ENCODE peak calls at places on chromosomes 3 and 15, in nine cellular contexts. T, C, P, R, Y, M, S, O and V are unnamed samples.

GRCh38 chr3:128584412-128585020 is 66.1 kb downstream of the RPN1 start:
- DNase-seq in Y (peak; percentile 63), S (no peak), P (no peak), R (peak; percentile 82), O (peak; percentile 87), T (peak; percentile 72), M (peak; percentile 64), C (peak; percentile 47), V (peak; percentile 40)

GRCh38 chr15:84886211-84886983 is 1.9 kb downstream of the SLC28A1 start:
- DNase-seq in O (peak; percentile 53), T (no peak), Y (no peak), C (no peak), R (no peak), M (no peak), P (no peak), S (no peak), V (no peak)

GRCh38 chr3:38493019-38493418 is 3.1 kb upstream of the EXOG start:
- DNase-seq in S (no peak), M (no peak), Y (no peak), P (no peak), T (no peak), R (peak; percentile 19), C (no peak), O (peak; percentile 45), V (no peak)

GRCh38 chr3:195438371-195438770 is 4.4 kb downstream of the ACAP2 start:
- DNase-seq in P (peak; percentile 50), M (no peak), Y (no peak), S (no peak), O (peak; percentile 83), T (peak; percentile 47), C (no peak), R (no peak), V (no peak)

GRCh38 chr3:18559323-18559972 is 134.3 kb upstream of the SATB1 start:
- DNase-seq in O (peak; percentile 56), Y (no peak), T (no peak), C (peak; percentile 8), S (peak; percentile 9), R (peak; percentile 4), P (no peak), M (peak; percentile 34), V (peak; percentile 28)

GRCh38 chr3:142298626-142299025 is 73.2 kb upstream of the GK5 start:
- DNase-seq in Y (no peak), C (no peak), T (no peak), M (no peak), P (no peak), R (no peak), S (no peak), O (no peak), V (no peak)

GRCh38 chr15:70566047-70566835 is 197.1 kb downstream of the UACA start:
- DNase-seq in P (no peak), R (no peak), T (no peak), M (no peak), O (no peak), C (no peak), S (no peak), Y (no peak), V (no peak)

GRCh38 chr15:45594322-45594721 is 7.1 kb downstream of the BLOC1S6 start:
- DNase-seq in Y (no peak), M (no peak), O (peak; percentile 25), T (no peak), C (no peak), P (no peak), R (no peak), S (no peak), V (no peak)

GRCh38 chr3:160331127-160331937 is 67.7 kb downstream of the IFT80 start:
- DNase-seq in T (no peak), R (peak; percentile 83), S (no peak), C (no peak), P (peak; percentile 51), Y (no peak), O (peak; percentile 76), M (no peak), V (no peak)

GRCh38 chr3:32591960-32592462 is 21.4 kb upstream of the DYNC1LI1 start:
- DNase-seq in R (no peak), M (no peak), Y (no peak), S (no peak), O (no peak), C (no peak), P (no peak), T (peak; percentile 33), V (no peak)

GRCh38 chr3:50251220-50251619 is 15.2 kb downstream of the GNAI2 start:
- DNase-seq in T (no peak), R (peak; percentile 94), S (no peak), C (no peak), P (peak; percentile 85), Y (no peak), M (no peak), O (peak; percentile 92), V (no peak)

GRCh38 chr3:195556390-195556789 is 13.3 kb upstream of the PPP1R2 start:
- DNase-seq in C (no peak), P (no peak), Y (no peak), S (peak; percentile 51), T (no peak), R (no peak), O (no peak), M (no peak), V (peak; percentile 58)

GRCh38 chr15:88571153-88572029 is 24.9 kb upstream of the DET1 start:
- DNase-seq in M (no peak), S (no peak), O (no peak), C (no peak), P (no peak), Y (no peak), R (no peak), T (no peak), V (no peak)

GRCh38 chr15:51982013-51982769 is 10.6 kb upstream of the LEO1 start:
- DNase-seq in C (peak; percentile 77), Y (no peak), P (peak; percentile 39), R (peak; percentile 86), S (peak; percentile 6), M (peak; percentile 72), O (peak; percentile 68), T (peak; percentile 21), V (peak; percentile 15)

GRCh38 chr3:64686446-64686908 is 1.3 kb downstream of the ADAMTS9 start:
- DNase-seq in O (peak; percentile 81), C (peak; percentile 20), R (peak; percentile 26), M (no peak), S (no peak), T (peak; percentile 31), P (no peak), Y (no peak), V (no peak)

GRCh38 chr3:10822055-10822454 is 6.0 kb downstream of the SLC6A11 start:
- DNase-seq in C (no peak), T (no peak), P (no peak), M (no peak), S (no peak), Y (no peak), R (no peak), O (no peak), V (no peak)